ENCODE peak calls at places on chromosomes 13 and 19, in six cellular contexts. G is brain microvascular endothelial cell, N is AG09309, F is cardiac fibroblast, V is WERI-Rb-1, W is RWPE2. H is an unnamed sample.

GRCh38 chr13:46101488-46102289 is 3.1 kb downstream of the CPB2 start:
- DNase-seq in G (no peak), N (no peak), F (no peak), V (no peak), W (no peak), H (no peak)

GRCh38 chr13:51717786-51718398 is 86.1 kb downstream of the DHRS12 start:
- DNase-seq in G (no peak), N (no peak), F (peak), V (no peak), W (no peak), H (peak)

GRCh38 chr19:49387936-49388372 is at the start of gene KASH5:
- DNase-seq in G (no peak), N (no peak), F (peak), V (no peak), W (no peak), H (no peak)

GRCh38 chr13:22316494-22317025 is 645.7 kb downstream of the FGF9 start:
- DNase-seq in G (no peak), N (no peak), F (no peak), V (no peak), W (no peak), H (no peak)

GRCh38 chr19:956747-957451 is 27.2 kb upstream of the WDR18 start:
- DNase-seq in G (no peak), N (no peak), F (no peak), V (no peak), W (peak), H (peak)

GRCh38 chr13:114155923-114156883 is 22.9 kb upstream of the CFAP97D2 start:
- DNase-seq in G (no peak), N (no peak), F (no peak), V (no peak), W (peak), H (no peak)

GRCh38 chr13:41802684-41803554 is 158.0 kb downstream of the VWA8 start:
- DNase-seq in G (peak), N (peak), F (peak), V (no peak), W (no peak), H (no peak)

GRCh38 chr13:39875111-39875510 is 219.6 kb downstream of the COG6 start:
- DNase-seq in G (no peak), N (no peak), F (peak), V (no peak), W (no peak), H (no peak)

GRCh38 chr13:93029536-93029935 is 197.1 kb upstream of the GPC6 start:
- DNase-seq in G (peak), N (peak), F (peak), V (no peak), W (no peak), H (no peak)

GRCh38 chr19:1591421-1592022 is 1.1 kb downstream of the MBD3 start:
- DNase-seq in G (no peak), N (no peak), F (peak), V (no peak), W (no peak), H (no peak)

GRCh38 chr13:57604442-57604841 is 27.1 kb upstream of the PCDH17 start:
- DNase-seq in G (no peak), N (no peak), F (no peak), V (no peak), W (no peak), H (no peak)

GRCh38 chr13:76398426-76398825 is 487.8 kb downstream of the KCTD12 start:
- DNase-seq in G (peak), N (no peak), F (peak), V (no peak), W (no peak), H (no peak)

GRCh38 chr13:36815069-36815468 is 4.0 kb upstream of the RFXAP start:
- DNase-seq in G (no peak), N (no peak), F (peak), V (no peak), W (no peak), H (no peak)

GRCh38 chr13:72218966-72219365 is 352.0 kb upstream of the DACH1 start:
- DNase-seq in G (no peak), N (no peak), F (no peak), V (no peak), W (no peak), H (no peak)

GRCh38 chr13:46995874-46996273 is 99.0 kb upstream of the HTR2A start:
- DNase-seq in G (no peak), N (no peak), F (no peak), V (no peak), W (no peak), H (no peak)

GRCh38 chr19:52991484-52991883 is 22.2 kb upstream of the ERVV-1 start:
- DNase-seq in G (peak), N (peak), F (peak), V (no peak), W (no peak), H (no peak)

GRCh38 chr19:17026706-17027427 is at the start of gene CPAMD8:
- DNase-seq in G (no peak), N (no peak), F (no peak), V (no peak), W (no peak), H (no peak)

GRCh38 chr19:48644839-48645651 is 942 bp downstream of the CA11 start:
- DNase-seq in G (peak), N (no peak), F (peak), V (peak), W (no peak), H (peak)

GRCh38 chr19:16619456-16619855 is 8.5 kb downstream of the MED26 start:
- DNase-seq in G (no peak), N (no peak), F (no peak), V (no peak), W (no peak), H (no peak)

GRCh38 chr13:48159436-48160225 is 64.7 kb upstream of the MED4 start:
- DNase-seq in G (no peak), N (no peak), F (peak), V (no peak), W (no peak), H (no peak)

DNA sequence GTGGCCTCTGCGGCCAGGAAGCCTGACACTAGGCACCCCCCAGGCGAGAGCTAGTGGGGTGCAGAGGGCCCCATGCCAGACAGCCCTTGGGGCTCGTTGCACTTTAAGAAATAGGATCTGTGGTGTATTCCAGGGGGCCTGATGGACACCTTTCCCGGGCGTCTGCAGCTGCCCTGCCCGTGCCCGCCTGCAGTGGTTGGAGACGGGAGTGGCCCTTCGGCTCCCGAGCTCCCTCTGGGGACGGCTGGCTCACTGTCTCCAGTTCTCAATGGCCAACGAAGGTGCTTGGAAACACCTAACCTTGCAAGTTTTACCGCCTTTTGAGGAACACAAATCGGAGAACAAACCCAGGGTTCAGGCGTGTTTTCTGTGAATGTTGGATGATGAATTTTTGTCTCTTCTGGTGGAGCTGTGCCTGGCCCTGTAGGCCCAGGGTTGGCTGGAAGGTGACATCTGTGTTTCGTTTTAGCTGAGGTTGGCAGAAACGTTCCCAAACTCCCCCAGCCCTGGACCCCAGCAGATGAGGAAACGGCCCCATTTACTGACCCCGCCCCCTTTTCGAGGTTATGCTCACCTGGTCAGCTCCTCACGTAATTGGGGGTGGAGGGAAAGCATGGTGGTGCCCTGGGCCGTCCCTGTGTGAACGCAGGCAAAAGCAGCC is 17.4 kb upstream of the NPAS1 start:
- DNase-seq in G (no peak), N (no peak), F (no peak), V (no peak), W (no peak), H (no peak)
- TF ChIP-seq CTCF in G (no peak), N (no peak), F (no peak), V (no peak), W (peak), H (no peak)

DNA sequence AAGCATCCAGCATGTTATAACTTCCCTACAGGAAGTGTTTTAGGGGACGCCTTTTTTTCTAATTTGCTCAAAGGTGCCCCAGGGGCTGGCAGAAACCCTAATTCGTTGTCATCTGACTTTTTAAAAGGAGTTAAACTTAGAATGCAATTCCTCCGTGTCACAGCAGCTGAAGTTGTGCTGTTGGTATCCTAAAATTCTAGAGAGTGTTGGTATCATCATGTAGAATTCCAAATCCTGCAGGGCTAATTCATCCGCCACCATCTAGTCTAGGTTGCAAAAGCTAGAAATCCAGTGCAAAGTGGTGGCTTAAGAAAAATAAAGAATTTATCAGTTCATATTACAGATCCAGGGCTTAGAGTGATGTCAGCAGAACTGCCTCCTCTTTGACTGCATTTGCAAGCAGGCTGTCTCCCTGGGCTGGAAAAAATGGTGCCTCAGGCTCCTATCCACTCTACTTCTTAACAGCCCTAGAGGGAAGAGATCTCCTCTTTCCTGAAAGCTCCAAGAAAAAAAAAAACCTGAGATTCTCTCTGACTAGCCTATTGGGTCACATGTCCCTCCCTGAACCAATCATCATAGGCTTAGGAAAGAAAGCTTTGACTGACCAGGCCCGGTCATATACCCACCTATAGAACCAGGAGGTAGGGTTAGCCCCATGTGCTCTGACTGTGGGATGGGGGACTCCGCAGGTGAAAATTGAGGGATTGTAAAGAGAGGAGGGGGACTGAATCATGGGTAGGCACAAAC is 73.0 kb downstream of the MAP4K1 start:
- DNase-seq in G (no peak), N (no peak), F (peak), V (no peak), W (no peak), H (no peak)
- TF ChIP-seq CTCF in G (peak), N (no peak), F (peak), V (no peak), W (peak), H (peak)

DNA sequence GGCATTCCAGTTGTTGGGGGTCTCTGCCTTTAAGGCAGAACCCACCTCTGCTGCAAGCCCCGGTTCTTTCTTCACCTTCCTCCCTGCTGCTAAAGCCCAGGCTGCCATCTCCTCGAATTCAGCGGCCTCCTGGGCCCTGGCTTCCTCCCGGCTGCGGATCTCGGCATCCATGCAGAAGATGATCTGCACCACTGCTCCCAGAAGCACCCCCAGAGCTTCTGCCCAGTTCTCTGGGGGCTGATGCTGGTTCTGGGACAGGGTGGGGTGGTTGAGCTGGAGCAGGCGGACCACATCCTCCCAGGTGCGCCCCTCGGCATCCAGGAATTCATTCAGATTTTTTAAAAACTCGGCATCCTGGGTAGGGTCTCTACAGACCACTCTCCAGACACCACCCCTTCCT is 987 bp downstream of the PNMA8A start:
- DNase-seq in G (no peak), N (no peak), F (no peak), V (no peak), W (no peak), H (no peak)
- TF ChIP-seq CTCF in G (no peak), N (no peak), F (no peak), V (no peak), W (no peak), H (no peak)

GRCh38 chr19:45439190-45439568 is 15.5 kb upstream of the ERCC1 start:
- DNase-seq in G (no peak), N (no peak), F (no peak), V (no peak), W (no peak), H (no peak)

GRCh38 chr19:45440259-45440638 is 16.5 kb upstream of the ERCC1 start:
- DNase-seq in G (no peak), N (no peak), F (no peak), V (no peak), W (no peak), H (no peak)

GRCh38 chr19:45439569-45440258 is 16.0 kb upstream of the ERCC1 start:
- DNase-seq in G (peak), N (no peak), F (peak), V (peak), W (no peak), H (peak)

GRCh38 chr19:45442408-45442926 is 18.8 kb upstream of the ERCC1 start:
- DNase-seq in G (no peak), N (no peak), F (no peak), V (no peak), W (no peak), H (no peak)

DNA sequence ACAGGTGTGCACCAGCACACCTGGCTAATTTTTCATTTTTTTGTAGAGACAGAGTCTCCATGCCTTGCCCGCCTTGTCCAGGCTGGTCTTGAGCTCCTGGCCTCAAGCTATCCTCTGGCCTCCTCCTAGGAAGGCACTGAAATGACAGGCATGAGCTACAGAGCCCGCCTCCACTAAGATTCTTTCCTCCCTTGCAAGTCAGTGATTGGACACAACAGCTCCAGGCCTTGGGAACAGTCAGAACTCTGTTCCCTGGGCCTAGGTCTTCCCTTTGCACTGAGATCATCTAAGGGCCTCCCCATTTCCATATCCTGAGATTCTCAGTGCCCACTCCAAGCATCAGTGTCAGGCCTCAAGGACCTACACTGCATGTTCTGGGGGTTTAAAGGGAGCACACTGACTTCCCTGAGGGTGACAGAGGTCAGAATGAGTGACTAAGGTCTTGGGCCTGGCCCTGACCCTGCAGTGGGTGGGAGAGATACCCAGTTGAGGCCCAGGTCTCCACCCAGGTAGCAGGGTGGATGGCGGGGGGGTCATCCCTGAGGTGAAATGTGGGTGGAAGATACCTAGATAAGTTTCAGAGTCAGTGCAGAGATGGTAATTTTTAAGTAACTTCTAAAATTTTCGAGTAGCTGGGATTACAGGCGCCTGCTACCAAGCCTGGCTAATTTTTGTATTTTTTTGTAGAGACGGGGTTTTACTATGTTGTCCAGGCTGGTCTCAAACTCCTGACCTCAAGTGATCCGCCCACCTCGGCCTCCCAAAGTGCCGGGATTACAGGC is 17.3 kb upstream of the ERCC1 start:
- DNase-seq in G (no peak), N (no peak), F (peak), V (peak), W (no peak), H (no peak)
- TF ChIP-seq CTCF in G (no peak), N (no peak), F (no peak), V (no peak), W (no peak), H (no peak)

GRCh38 chr13:20127563-20128458 is 33.0 kb downstream of the GJA3 start:
- DNase-seq in G (no peak), N (no peak), F (peak), V (peak), W (no peak), H (peak)
- TF ChIP-seq CTCF in G (peak), N (peak), F (peak), V (peak), W (no peak), H (no peak)

DNA sequence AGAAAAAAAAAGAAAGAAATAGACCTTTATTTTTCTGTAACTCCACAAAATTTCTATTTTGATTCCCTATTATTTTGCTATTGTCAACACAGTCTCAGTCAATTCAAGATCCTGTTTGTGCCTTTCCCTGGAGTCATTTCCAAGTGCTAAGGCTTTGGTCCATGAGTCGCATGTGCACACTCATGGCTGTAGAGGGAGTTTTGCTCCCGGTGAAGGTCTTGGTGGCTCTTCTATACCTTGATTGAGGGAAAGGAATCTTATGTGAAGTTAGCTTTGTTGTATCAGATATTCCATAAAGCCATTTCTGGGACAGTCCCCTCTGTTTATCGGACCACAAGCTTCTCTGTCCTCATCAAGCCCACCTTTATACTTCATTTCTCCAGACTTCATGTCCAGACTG is 58.7 kb upstream of the ALOX5AP start:
- DNase-seq in G (no peak), N (no peak), F (peak), V (peak), W (no peak), H (no peak)
- TF ChIP-seq CTCF in G (peak), N (peak), F (peak), V (peak), W (peak), H (no peak)

GRCh38 chr13:80921556-80921955 is 580.6 kb upstream of the SPRY2 start:
- DNase-seq in G (peak), N (no peak), F (peak), V (no peak), W (no peak), H (no peak)

GRCh38 chr13:80928241-80928640 is 587.3 kb upstream of the SPRY2 start:
- DNase-seq in G (no peak), N (no peak), F (no peak), V (no peak), W (no peak), H (no peak)

GRCh38 chr13:80921971-80922370 is 581.0 kb upstream of the SPRY2 start:
- DNase-seq in G (no peak), N (no peak), F (peak), V (no peak), W (no peak), H (no peak)

GRCh38 chr13:80924596-80924995 is 583.7 kb upstream of the SPRY2 start:
- DNase-seq in G (peak), N (no peak), F (peak), V (no peak), W (no peak), H (no peak)

GRCh38 chr13:80923907-80924306 is 583.0 kb upstream of the SPRY2 start:
- DNase-seq in G (no peak), N (no peak), F (peak), V (no peak), W (no peak), H (no peak)
- TF ChIP-seq CTCF in G (peak), N (no peak), F (no peak), V (peak), W (no peak), H (no peak)

GRCh38 chr13:58964048-58964447 is 1199.7 kb downstream of the DIAPH3 start:
- DNase-seq in G (no peak), N (no peak), F (no peak), V (no peak), W (no peak), H (no peak)

GRCh38 chr13:58963321-58963720 is 1200.4 kb downstream of the DIAPH3 start:
- DNase-seq in G (no peak), N (no peak), F (peak), V (no peak), W (no peak), H (no peak)

GRCh38 chr13:58955546-58956385 is 1208.0 kb downstream of the DIAPH3 start:
- DNase-seq in G (no peak), N (no peak), F (no peak), V (no peak), W (no peak), H (no peak)

DNA sequence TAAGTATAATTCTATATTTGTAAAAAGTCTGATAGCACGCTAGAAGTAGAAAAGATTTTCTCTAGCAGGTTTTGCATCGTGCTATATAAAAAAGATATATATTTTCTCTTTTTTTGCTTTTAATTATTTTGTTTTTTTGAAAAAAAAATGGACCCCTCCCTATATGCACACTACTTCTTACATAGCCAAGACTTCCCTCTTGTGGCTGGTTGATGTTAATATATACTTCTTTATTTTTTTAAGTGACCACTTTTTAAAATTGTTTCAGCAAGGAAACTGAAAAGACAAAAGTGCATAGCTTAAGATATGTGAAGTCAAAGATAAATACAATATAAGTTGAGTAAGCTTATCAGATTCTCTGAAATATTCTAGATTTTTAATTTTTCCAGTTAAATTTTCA is 1202.8 kb downstream of the DIAPH3 start:
- DNase-seq in G (no peak), N (no peak), F (peak), V (no peak), W (no peak), H (no peak)
- TF ChIP-seq CTCF in G (no peak), N (no peak), F (peak), V (no peak), W (no peak), H (peak)